ENCODE peak calls at places on chromosomes 12 and 14, in four cellular contexts. L is HCT116, P is SK-N-SH, Z is K562. N is an unnamed sample.

GRCh38 chr14:94940263-94940993 is 170.5 kb upstream of the GSC start:
- DNase-seq in L (no peak), P (no peak), Z (no peak), N (no peak)

GRCh38 chr12:52210925-52211650 is 19.3 kb upstream of the KRT80 start:
- DNase-seq in L (no peak), P (no peak), Z (no peak), N (no peak)

GRCh38 chr14:65238456-65238855 is 136.1 kb upstream of the MAX start:
- DNase-seq in L (no peak), P (no peak), Z (no peak), N (no peak)

GRCh38 chr12:132351751-132352495 is 22.5 kb upstream of the GALNT9 start:
- DNase-seq in L (no peak), P (no peak), Z (no peak), N (no peak)

GRCh38 chr12:47224563-47225133 is 144.9 kb upstream of the AMIGO2 start:
- DNase-seq in L (no peak), P (no peak), Z (no peak), N (no peak)

GRCh38 chr12:121008347-121009098 is 7.8 kb downstream of the C12orf43 start:
- DNase-seq in L (no peak), P (no peak), Z (no peak), N (no peak)

GRCh38 chr14:55847766-55848165 is 267.8 kb downstream of the KTN1 start:
- DNase-seq in L (no peak), P (no peak), Z (no peak), N (no peak)

GRCh38 chr14:49966971-49967630 is 74.2 kb downstream of the ARF6 start:
- DNase-seq in L (no peak), P (no peak), Z (no peak), N (no peak)

GRCh38 chr12:51222461-51222860 is 4.6 kb upstream of the POU6F1 start:
- DNase-seq in L (no peak), P (no peak), Z (peak), N (no peak)

GRCh38 chr14:76772300-76773187 is 11.3 kb downstream of the VASH1 start:
- DNase-seq in L (no peak), P (no peak), Z (peak), N (no peak)

GRCh38 chr12:52740591-52740990 is 36.6 kb downstream of the KRT76 start:
- DNase-seq in L (no peak), P (peak), Z (no peak), N (no peak)

GRCh38 chr12:75881910-75882309 is 149.7 kb downstream of the PHLDA1 start:
- DNase-seq in L (no peak), P (no peak), Z (no peak), N (no peak)

GRCh38 chr14:72781476-72782181 is 112.3 kb downstream of the DPF3 start:
- DNase-seq in L (no peak), P (no peak), Z (no peak), N (no peak)

GRCh38 chr14:23681337-23681736 is 45.2 kb downstream of the DHRS2 start:
- DNase-seq in L (no peak), P (no peak), Z (no peak), N (no peak)

GRCh38 chr12:122306407-122306806 is 40.1 kb upstream of the VPS33A start:
- DNase-seq in L (no peak), P (no peak), Z (peak), N (peak)

GRCh38 chr14:106530423-106531107 is 1004.2 kb downstream of the TMEM121 start:
- DNase-seq in L (no peak), P (no peak), Z (peak), N (no peak)

GRCh38 chr14:92121207-92121669 is 268 bp downstream of the NDUFB1 start:
- DNase-seq in L (no peak), P (no peak), Z (peak), N (no peak)

GRCh38 chr14:81382517-81383225 is 17.5 kb downstream of the STON2 start:
- DNase-seq in L (no peak), P (no peak), Z (no peak), N (no peak)

GRCh38 chr14:105389534-105389933 is 8.8 kb upstream of the TEX22 start:
- DNase-seq in L (no peak), P (no peak), Z (no peak), N (no peak)

GRCh38 chr12:25020621-25021243 is 71.8 kb upstream of the BCAT1 start:
- DNase-seq in L (no peak), P (no peak), Z (no peak), N (no peak)

GRCh38 chr12:9076733-9077575 is 38.8 kb downstream of the A2M start:
- DNase-seq in L (no peak), P (no peak), Z (no peak), N (no peak)
- TF ChIP-seq YY1 in L (no peak), P (no peak), Z (no peak), N (no peak)

DNA sequence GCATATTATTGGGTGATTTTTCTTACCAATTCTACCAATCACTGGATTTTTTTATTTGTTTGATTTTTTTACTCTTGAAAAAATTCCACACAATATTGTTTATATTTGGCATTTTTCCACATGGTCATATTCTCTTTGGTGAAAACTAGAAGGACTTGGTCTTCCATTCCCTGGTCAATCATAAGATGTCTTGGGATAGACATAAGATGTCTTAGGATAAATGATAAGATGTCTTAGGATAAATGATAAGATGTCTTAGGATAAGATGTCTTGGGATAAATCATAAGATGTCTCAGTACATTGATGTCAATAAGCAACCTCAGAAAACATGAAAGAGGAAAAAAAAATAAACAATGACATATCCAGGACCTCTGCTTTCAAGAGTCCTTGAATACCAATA is 309.1 kb downstream of the LRFN5 start:
- DNase-seq in L (no peak), P (no peak), Z (no peak), N (no peak)
- H3K4me3 ChIP-seq in L (no peak), P (no peak), Z (no peak), N (no peak)

GRCh38 chr14:78319826-78320635 is 149.9 kb downstream of the NRXN3 start:
- DNase-seq in L (no peak), P (peak), Z (peak), N (no peak)
- TF ChIP-seq YY1 in L (no peak), P (no peak), Z (no peak), N (no peak)

GRCh38 chr12:39619316-39619659 is 315 bp downstream of the ABCD2 start:
- DNase-seq in L (no peak), P (peak), Z (no peak), N (no peak)

GRCh38 chr12:39622306-39622705 is 2.7 kb upstream of the ABCD2 start:
- DNase-seq in L (no peak), P (no peak), Z (no peak), N (no peak)

GRCh38 chr12:39619660-39620433 is at the start of gene ABCD2:
- DNase-seq in L (peak), P (peak), Z (peak), N (peak)

GRCh38 chr12:39621670-39622069 is 2.1 kb upstream of the ABCD2 start:
- DNase-seq in L (no peak), P (no peak), Z (no peak), N (no peak)

GRCh38 chr12:39620664-39621658 is 1.4 kb upstream of the ABCD2 start:
- DNase-seq in L (no peak), P (no peak), Z (no peak), N (no peak)
- H3K4me3 ChIP-seq in L (peak), P (peak), Z (peak), N (peak)

GRCh38 chr14:52131640-52132320 is 62.9 kb upstream of the NID2 start:
- DNase-seq in L (peak), P (peak), Z (peak), N (peak)
- TF ChIP-seq YY1 in L (no peak), P (no peak), Z (no peak), N (no peak)

DNA sequence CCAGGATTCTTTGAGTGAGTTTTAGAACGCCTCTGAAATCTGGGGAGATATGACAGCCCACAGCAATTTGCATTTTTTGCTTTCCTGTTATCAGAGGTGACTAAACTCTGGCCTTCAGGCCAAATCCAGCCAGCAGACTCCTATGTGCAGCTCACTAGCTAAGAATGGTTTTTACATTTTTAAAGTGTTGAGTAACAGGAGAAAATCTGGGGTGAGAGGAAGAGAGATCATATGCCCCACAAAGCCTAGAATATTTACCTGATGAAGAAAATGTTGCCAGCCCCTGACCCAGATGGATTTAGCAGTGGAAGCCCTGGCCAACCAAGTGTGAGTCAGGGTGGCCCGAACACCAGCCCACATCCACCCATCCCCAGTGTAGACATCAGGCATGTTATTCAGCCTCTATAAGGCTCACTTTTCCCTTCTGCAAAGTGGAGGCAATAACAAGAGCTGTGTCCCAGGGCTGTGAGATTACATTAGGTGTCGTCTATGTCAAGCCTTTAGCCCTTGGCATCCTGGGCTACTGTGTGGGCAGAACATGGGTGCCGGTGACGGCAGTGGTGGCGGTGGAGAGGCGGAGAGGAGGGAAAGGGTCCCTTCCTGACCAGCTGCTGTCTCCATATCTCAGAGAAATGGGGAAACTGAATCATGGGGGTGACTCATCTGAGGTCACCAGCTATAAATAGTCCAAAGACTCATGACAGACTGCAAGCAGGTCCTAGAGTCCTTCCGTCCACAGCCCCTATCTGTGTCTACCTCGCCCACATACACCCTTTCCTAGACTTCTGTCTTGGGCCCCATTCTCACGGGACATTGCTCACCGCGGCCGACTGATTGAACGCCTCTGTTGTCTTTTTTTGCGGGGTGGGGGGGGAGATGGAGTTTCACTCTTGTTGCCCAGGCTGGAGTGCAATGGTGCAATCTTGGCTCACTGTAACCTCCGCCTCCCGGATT is 32.6 kb upstream of the CD9 start:
- DNase-seq in L (peak), P (no peak), Z (peak), N (no peak)
- H3K4me3 ChIP-seq in L (peak), P (peak), Z (no peak), N (no peak)

N was measured in NT2/D1.